ENCODE peak calls at places on chromosomes 1 and 21, in four cellular contexts. D, E, M and U are unnamed samples.

GRCh38 chr1:220881918-220882891 is 3.0 kb downstream of the HLX start:
- DNase-seq in M (no peak), D (peak), E (no peak), U (no peak)

GRCh38 chr1:2981388-2981787 is 39.9 kb upstream of the ACTRT2 start:
- DNase-seq in E (no peak), M (no peak), D (no peak), U (no peak)

GRCh38 chr1:13605159-13605558 is 21.5 kb downstream of the PDPN start:
- DNase-seq in E (no peak), D (peak), M (no peak), U (peak)

GRCh38 chr1:26582836-26583460 is 53.4 kb downstream of the RPS6KA1 start:
- DNase-seq in E (no peak), M (no peak), D (peak), U (no peak)

GRCh38 chr21:21165063-21165645 is 166.9 kb downstream of the NCAM2 start:
- DNase-seq in D (peak), M (no peak), E (no peak), U (no peak)

GRCh38 chr1:223872308-223872878 is 26.6 kb upstream of the TP53BP2 start:
- DNase-seq in M (no peak), E (no peak), D (no peak), U (no peak)

GRCh38 chr21:39334611-39335010 is 14.3 kb downstream of the HMGN1 start:
- DNase-seq in M (no peak), E (no peak), D (no peak), U (no peak)

GRCh38 chr1:174051956-174052355 is 29.8 kb upstream of the RC3H1 start:
- DNase-seq in D (no peak), M (no peak), E (no peak), U (no peak)

GRCh38 chr21:21146587-21147373 is 148.6 kb downstream of the NCAM2 start:
- DNase-seq in E (peak), D (no peak), M (no peak), U (no peak)

GRCh38 chr1:150791587-150791986 is 16.5 kb downstream of the CTSK start:
- DNase-seq in D (no peak), M (no peak), E (no peak), U (no peak)

GRCh38 chr1:234975941-234976871 is 152.4 kb downstream of the TOMM20 start:
- DNase-seq in D (no peak), E (no peak), M (peak), U (no peak)

GRCh38 chr21:46161180-46161799 is 5.9 kb upstream of the FTCD start:
- DNase-seq in E (no peak), D (no peak), M (no peak), U (no peak)

GRCh38 chr1:239025223-239025622 is 361.1 kb upstream of the CHRM3 start:
- DNase-seq in D (no peak), M (no peak), E (no peak), U (no peak)

GRCh38 chr1:165444897-165445370 is at the start of gene RXRG:
- DNase-seq in E (no peak), D (peak), M (no peak), U (no peak)

GRCh38 chr1:179021873-179022272 is 3.8 kb upstream of the FAM20B start:
- DNase-seq in E (no peak), D (peak), M (peak), U (peak)

GRCh38 chr1:90133133-90133532 is 138.2 kb downstream of the ZNF326 start:
- DNase-seq in E (peak), M (peak), D (peak), U (peak)

DNA sequence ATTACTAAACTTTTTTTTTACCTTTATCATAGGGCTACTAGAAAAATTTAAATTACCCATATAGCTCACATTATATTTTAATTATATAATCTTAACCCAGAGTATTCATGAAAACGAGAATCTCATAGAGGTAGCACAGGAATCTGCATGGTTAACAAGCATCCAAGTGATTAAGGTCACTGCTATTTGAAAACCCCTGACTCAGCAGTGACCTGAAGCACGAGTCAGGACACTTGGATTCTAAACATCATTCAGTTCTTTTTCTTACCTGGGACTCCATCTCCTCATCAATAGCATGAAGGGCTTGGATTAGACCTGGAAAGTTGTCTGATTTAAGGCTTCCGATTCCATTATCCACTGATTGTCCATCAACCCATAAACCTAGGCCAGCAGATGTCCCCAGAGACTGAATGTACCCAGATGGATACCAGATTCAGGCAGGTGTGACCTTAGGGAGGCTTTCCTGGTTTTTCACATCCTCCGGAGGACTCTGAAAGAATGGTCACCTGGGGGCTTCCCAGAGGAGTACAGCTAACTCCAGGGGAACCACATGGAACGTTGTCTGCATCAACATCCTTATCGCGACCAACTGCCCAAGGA is 174.3 kb downstream of the SETD4 start:
- DNase-seq in D (no peak), E (no peak), M (peak), U (no peak)
- TF ChIP-seq MAZ in D (no peak), E (no peak), M (no peak), U (no peak)

GRCh38 chr1:87950369-87950768 is 621.7 kb downstream of the LMO4 start:
- DNase-seq in M (no peak), D (no peak), E (no peak), U (no peak)

GRCh38 chr1:87953732-87954344 is 625.2 kb downstream of the LMO4 start:
- DNase-seq in D (peak), M (peak), E (peak), U (peak)

GRCh38 chr1:87951852-87952251 is 623.2 kb downstream of the LMO4 start:
- DNase-seq in E (no peak), D (peak), M (no peak), U (no peak)

GRCh38 chr1:87955038-87955437 is 626.4 kb downstream of the LMO4 start:
- DNase-seq in D (no peak), E (no peak), M (no peak), U (no peak)

GRCh38 chr1:87953109-87953508 is 624.4 kb downstream of the LMO4 start:
- DNase-seq in E (no peak), D (no peak), M (no peak), U (no peak)
- TF ChIP-seq MAZ in E (no peak), D (no peak), M (no peak), U (no peak)

DNA sequence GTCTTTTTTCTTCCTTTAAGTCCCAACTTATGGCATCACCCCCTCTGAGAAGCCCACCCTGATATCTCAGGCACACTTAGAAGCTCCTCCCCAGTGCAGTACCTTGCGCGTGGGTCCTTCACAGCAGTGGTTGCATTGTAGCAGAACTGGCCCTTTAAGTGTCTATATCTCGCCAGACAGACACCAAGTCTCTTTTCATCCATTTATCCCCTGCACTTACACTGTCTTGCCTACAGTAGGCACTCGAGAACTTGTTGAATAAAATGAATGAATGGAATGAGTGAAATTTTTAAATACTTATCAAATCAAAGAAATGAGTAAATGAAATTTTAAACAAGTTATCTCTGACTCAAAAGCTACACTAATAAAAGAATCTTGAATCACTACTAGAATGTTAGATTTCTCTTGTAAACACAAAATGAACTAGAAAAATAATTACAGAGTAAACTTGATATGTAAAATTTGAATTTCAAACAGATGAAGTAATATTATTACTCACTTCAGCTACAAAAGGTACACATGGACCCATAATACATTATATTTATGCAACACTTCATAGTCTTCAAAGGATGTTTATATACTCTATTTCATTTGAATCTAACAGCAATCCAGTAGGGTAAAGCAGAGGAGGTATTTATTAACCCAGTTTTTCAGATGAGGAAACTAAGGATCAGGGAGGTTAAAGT is 54.7 kb upstream of the MAN1A2 start:
- DNase-seq in D (peak), E (peak), M (peak), U (peak)
- TF ChIP-seq MAZ in D (no peak), E (no peak), M (no peak), U (no peak)

GRCh38 chr1:107785506-107786213 is 179.3 kb downstream of the VAV3 start:
- DNase-seq in E (no peak), D (no peak), M (no peak), U (no peak)

GRCh38 chr1:107786214-107786842 is 178.7 kb downstream of the VAV3 start:
- DNase-seq in E (no peak), M (no peak), D (no peak), U (no peak)

GRCh38 chr1:107781245-107781644 is 183.7 kb downstream of the VAV3 start:
- DNase-seq in D (no peak), E (no peak), M (no peak), U (no peak)

GRCh38 chr1:107777664-107778047 is 187.3 kb downstream of the VAV3 start:
- DNase-seq in M (no peak), E (no peak), D (no peak), U (no peak)

DNA sequence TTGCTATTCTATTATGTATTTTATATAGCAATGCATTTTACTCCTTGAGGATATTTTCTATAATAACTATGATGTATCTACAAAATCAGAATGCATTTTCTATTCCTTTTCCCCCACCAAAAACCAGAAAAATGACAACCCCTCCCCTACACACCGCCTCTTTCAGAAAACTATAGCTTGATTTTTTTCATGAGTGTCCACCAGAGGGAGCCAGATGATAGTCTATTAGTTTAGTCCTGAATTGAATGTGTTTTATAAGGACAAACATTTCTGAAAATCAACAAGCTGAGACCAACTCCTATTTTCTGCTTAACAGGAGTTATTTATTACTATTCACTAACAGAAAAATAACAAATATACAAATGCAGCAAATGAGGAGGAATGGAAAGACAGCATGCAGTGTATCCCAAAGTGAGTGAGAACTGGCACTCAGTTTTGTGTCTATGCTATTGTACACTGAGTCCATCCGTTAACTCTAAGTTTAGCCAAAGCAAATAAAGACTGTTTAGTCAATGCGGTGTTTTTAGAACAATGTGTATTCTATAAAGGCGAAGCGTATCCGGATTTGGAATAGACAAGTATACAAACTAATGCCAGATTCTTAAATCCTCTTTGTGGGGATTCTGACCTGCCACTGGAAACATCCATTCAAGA is 182.7 kb downstream of the VAV3 start:
- DNase-seq in M (peak), D (peak), E (peak), U (peak)
- TF ChIP-seq MAZ in M (no peak), D (no peak), E (no peak), U (no peak)

DNA sequence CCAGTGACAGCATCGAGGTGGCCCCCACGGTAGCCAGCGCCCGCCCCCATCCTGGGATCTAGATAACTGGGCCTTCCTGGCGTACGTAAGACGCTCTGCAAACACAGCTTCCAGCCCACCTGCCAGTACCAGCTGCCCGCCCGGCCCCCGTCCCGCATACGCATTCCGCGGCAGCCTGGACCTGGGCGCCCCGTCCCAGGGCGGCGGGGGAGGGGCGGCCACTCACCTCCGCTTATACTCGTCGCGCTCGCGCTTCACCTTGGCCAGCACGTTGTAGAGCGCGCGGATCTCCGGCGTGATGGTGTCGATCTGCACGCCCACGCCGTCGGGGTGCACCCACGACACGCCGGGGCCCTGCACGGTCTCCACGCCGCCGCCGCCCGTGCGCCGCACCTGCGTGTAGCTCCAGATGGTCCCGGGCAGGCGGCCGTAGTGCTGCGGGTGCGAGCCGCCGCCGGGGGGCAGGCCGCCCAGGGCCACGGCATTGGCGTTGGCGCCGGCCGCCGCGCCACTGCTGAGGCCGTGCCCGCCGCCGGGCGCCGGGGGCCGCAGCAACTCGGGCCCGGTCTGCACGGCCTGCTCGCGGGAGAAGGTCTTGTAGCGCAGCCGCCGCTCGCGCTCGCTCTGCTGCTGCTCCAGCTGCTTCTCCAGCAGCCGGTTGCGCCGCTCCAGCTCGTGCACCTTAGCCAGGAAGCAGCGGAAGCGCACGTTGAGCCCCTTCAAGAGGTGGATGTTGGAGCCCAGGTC is 861 bp downstream of the IFFO2 start:
- DNase-seq in D (no peak), M (no peak), E (peak), U (no peak)
- TF ChIP-seq MAZ in D (no peak), M (no peak), E (no peak), U (no peak)

DNA sequence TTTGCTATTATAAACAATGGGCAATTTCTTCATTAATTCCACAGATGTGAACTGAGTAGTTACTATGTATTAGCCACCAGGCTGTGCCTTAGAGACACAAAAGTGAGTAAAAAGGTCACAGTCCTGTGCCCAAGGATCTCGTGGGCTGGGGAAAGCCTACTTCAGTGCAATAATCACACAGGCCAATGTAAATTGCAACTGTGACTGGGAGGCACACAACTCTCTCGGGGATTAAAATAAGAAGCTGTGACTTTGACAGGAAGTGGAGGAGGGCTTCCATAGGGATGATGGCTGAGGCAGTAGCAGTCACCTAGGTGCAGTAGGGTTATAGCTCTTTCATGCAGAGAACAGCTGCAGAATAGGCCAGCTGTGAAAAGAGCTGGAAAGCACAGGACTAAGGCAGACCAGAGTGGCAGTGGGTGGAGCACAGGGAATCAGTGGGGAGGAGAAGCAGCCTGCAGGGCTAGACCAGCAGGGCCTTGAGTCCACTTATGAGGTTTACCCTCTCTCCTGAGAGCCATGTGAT is 121.9 kb downstream of the MAB21L3 start:
- DNase-seq in M (no peak), E (no peak), D (no peak), U (no peak)
- TF ChIP-seq MAZ in M (no peak), E (no peak), D (no peak), U (no peak)

DNA sequence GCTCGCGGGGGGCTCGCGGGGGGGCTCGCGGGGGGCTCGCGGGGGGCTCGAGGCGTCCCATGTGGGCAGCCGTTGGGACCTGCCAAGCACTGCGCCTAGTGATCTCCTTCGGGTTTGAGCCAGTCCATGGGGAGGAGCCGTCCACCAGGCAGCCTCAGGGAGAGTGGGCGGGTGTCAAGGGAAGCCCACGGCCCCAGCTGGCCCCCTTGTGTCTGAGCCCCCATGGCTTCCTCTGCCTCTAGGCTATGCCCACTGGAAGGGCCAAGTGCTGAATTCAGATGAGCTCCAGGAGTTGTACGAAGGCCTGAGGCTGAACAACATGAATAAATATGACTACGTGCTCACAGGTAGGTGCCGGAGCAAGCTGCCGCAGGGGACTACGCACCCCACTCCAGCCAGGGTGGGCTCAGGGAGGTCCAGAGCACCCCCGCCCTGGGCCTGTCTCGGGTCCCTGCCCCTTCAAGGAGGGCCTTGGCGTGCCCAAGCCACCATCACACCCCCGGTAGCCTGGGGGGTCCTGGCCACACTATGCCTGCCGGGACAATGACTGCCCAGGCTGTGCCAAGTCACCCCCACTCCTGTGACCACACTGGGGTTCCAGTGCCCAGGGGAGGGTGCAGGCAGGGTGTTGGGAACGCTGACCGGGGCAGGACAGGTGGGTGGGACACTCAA is 22.6 kb downstream of the PDXK start:
- DNase-seq in M (no peak), D (no peak), E (no peak), U (no peak)
- TF ChIP-seq MAZ in M (no peak), D (no peak), E (no peak), U (no peak)

GRCh38 chr1:117534995-117535467 is 70.8 kb upstream of the TENT5C start:
- DNase-seq in E (peak), D (peak), M (peak), U (peak)
- TF ChIP-seq MAZ in E (peak), D (peak), M (no peak), U (no peak)